ENCODE peak calls at places on chromosomes 11 and 22, in five cellular contexts. One of them, this sample, is unnamed.

GRCh38 chr11:128174465-128175101 is 412.8 kb downstream of the ETS1 start:
- DNase-seq in WTC11: peak; percentile 41
- DNase-seq in GM12878: no peak
- DNase-seq in K562: no peak
- DNase-seq in HepG2: no peak
- DNase-seq in this sample: no peak

GRCh38 chr11:9315078-9315688 is 790 bp upstream of the TMEM41B start:
- DNase-seq in WTC11: no peak
- DNase-seq in GM12878: no peak
- DNase-seq in K562: no peak
- DNase-seq in HepG2: no peak
- DNase-seq in this sample: no peak

GRCh38 chr11:73308003-73308962 is at the start of gene ARHGEF17:
- DNase-seq in WTC11: peak; percentile 72
- DNase-seq in GM12878: no peak
- DNase-seq in K562: peak; percentile 70
- DNase-seq in HepG2: peak; percentile 78
- DNase-seq in this sample: peak; percentile 87

GRCh38 chr11:761526-762108 is 14.4 kb downstream of the TALDO1 start:
- DNase-seq in WTC11: no peak
- DNase-seq in GM12878: no peak
- DNase-seq in K562: no peak
- DNase-seq in HepG2: no peak
- DNase-seq in this sample: no peak

GRCh38 chr11:81331073-81331472 is 1402.6 kb downstream of the FAM181B start:
- DNase-seq in WTC11: no peak
- DNase-seq in GM12878: no peak
- DNase-seq in K562: no peak
- DNase-seq in HepG2: no peak
- DNase-seq in this sample: no peak

GRCh38 chr22:31526275-31526674 is 29.9 kb downstream of the SFI1 start:
- DNase-seq in WTC11: no peak
- DNase-seq in GM12878: no peak
- DNase-seq in K562: no peak
- DNase-seq in HepG2: no peak
- DNase-seq in this sample: no peak

GRCh38 chr11:122209619-122210377 is 93.8 kb upstream of the BLID start:
- DNase-seq in WTC11: no peak
- DNase-seq in GM12878: no peak
- DNase-seq in K562: no peak
- DNase-seq in HepG2: no peak
- DNase-seq in this sample: no peak

GRCh38 chr11:18064450-18065048 is 18.5 kb upstream of the TPH1 start:
- DNase-seq in WTC11: no peak
- DNase-seq in GM12878: no peak
- DNase-seq in K562: no peak
- DNase-seq in HepG2: no peak
- DNase-seq in this sample: no peak

GRCh38 chr11:69928124-69928523 is 108.9 kb upstream of the FGF3 start:
- DNase-seq in WTC11: peak; percentile 11
- DNase-seq in GM12878: no peak
- DNase-seq in K562: no peak
- DNase-seq in HepG2: no peak
- DNase-seq in this sample: no peak

GRCh38 chr11:115488945-115489344 is 15.3 kb downstream of the CADM1 start:
- DNase-seq in WTC11: no peak
- DNase-seq in GM12878: no peak
- DNase-seq in K562: no peak
- DNase-seq in HepG2: peak; percentile 72
- DNase-seq in this sample: no peak

GRCh38 chr11:45930031-45930794 is 7.8 kb downstream of the LARGE2 start:
- DNase-seq in WTC11: no peak
- DNase-seq in GM12878: peak; percentile 88
- DNase-seq in K562: no peak
- DNase-seq in HepG2: no peak
- DNase-seq in this sample: no peak

GRCh38 chr22:45688606-45689080 is 17.0 kb downstream of the ATXN10 start:
- DNase-seq in WTC11: no peak
- DNase-seq in GM12878: no peak
- DNase-seq in K562: no peak
- DNase-seq in HepG2: no peak
- DNase-seq in this sample: no peak
- TF ChIP-seq ATF2 in WTC11: no peak
- TF ChIP-seq ATF2 in GM12878: no peak
- TF ChIP-seq ATF2 in K562: no peak
- TF ChIP-seq ATF2 in HepG2: no peak
- TF ChIP-seq ATF2 in this sample: no peak

GRCh38 chr11:75449776-75450175 is 16.8 kb upstream of the KLHL35 start:
- DNase-seq in WTC11: no peak
- DNase-seq in GM12878: no peak
- DNase-seq in K562: no peak
- DNase-seq in HepG2: no peak
- DNase-seq in this sample: no peak

GRCh38 chr11:75450236-75450635 is 17.2 kb upstream of the KLHL35 start:
- DNase-seq in WTC11: no peak
- DNase-seq in GM12878: no peak
- DNase-seq in K562: no peak
- DNase-seq in HepG2: no peak
- DNase-seq in this sample: no peak

GRCh38 chr11:75449271-75449670 is 16.3 kb upstream of the KLHL35 start:
- DNase-seq in WTC11: no peak
- DNase-seq in GM12878: no peak
- DNase-seq in K562: no peak
- DNase-seq in HepG2: no peak
- DNase-seq in this sample: no peak

GRCh38 chr11:75453916-75454655 is 21.1 kb upstream of the KLHL35 start:
- DNase-seq in WTC11: no peak
- DNase-seq in GM12878: no peak
- DNase-seq in K562: no peak
- DNase-seq in HepG2: no peak
- DNase-seq in this sample: no peak

GRCh38 chr11:75450826-75451783 is 18.1 kb upstream of the KLHL35 start:
- DNase-seq in WTC11: peak; percentile 90
- DNase-seq in GM12878: no peak
- DNase-seq in K562: peak; percentile 86
- DNase-seq in HepG2: no peak
- DNase-seq in this sample: peak; percentile 97
- TF ChIP-seq ATF2 in WTC11: no peak
- TF ChIP-seq ATF2 in GM12878: no peak
- TF ChIP-seq ATF2 in K562: no peak
- TF ChIP-seq ATF2 in HepG2: no peak
- TF ChIP-seq ATF2 in this sample: no peak

GRCh38 chr22:32623943-32624342 is 149.3 kb downstream of the FBXO7 start:
- DNase-seq in WTC11: no peak
- DNase-seq in GM12878: no peak
- DNase-seq in K562: no peak
- DNase-seq in HepG2: peak; percentile 12
- DNase-seq in this sample: no peak
- TF ChIP-seq ATF2 in WTC11: no peak
- TF ChIP-seq ATF2 in GM12878: no peak
- TF ChIP-seq ATF2 in K562: no peak
- TF ChIP-seq ATF2 in HepG2: no peak
- TF ChIP-seq ATF2 in this sample: no peak

DNA sequence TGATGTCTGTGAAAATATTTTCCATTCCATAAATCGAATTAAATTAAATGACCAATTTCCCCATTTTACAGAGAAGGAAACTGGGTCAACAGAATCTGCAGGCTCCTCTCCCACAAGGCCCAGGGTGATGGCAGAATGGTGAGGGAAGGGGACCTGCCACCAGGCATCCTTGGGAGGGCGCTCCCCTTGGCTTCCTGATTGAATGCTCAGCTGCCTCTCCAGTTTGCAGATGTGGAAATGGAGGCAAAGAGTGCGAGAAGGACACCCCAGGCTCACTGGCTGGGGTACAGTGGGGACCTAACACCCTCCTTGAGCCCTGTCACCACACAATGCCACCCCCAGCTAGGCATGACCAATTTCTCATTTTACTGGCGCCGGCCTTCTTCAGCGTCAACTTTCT is 28.5 kb upstream of the CSNK1E start:
- DNase-seq in WTC11: peak; percentile 5
- DNase-seq in GM12878: no peak
- DNase-seq in K562: no peak
- DNase-seq in HepG2: no peak
- DNase-seq in this sample: peak; percentile 35
- TF ChIP-seq ATF2 in WTC11: no peak
- TF ChIP-seq ATF2 in GM12878: no peak
- TF ChIP-seq ATF2 in K562: no peak
- TF ChIP-seq ATF2 in HepG2: no peak
- TF ChIP-seq ATF2 in this sample: no peak

GRCh38 chr11:106186630-106187029 is 109.2 kb downstream of the AASDHPPT start:
- DNase-seq in WTC11: no peak
- DNase-seq in GM12878: no peak
- DNase-seq in K562: no peak
- DNase-seq in HepG2: no peak
- DNase-seq in this sample: no peak
- TF ChIP-seq ATF2 in WTC11: no peak
- TF ChIP-seq ATF2 in GM12878: no peak
- TF ChIP-seq ATF2 in K562: no peak
- TF ChIP-seq ATF2 in HepG2: no peak
- TF ChIP-seq ATF2 in this sample: no peak

GRCh38 chr22:37824674-37825641 is 1.8 kb downstream of the GALR3 start:
- DNase-seq in WTC11: peak; percentile 63
- DNase-seq in GM12878: no peak
- DNase-seq in K562: no peak
- DNase-seq in HepG2: no peak
- DNase-seq in this sample: peak; percentile 72
- TF ChIP-seq ATF2 in WTC11: no peak
- TF ChIP-seq ATF2 in GM12878: no peak
- TF ChIP-seq ATF2 in K562: no peak
- TF ChIP-seq ATF2 in HepG2: no peak
- TF ChIP-seq ATF2 in this sample: no peak

GRCh38 chr22:19932367-19933206 is 9.0 kb upstream of the COMT start:
- DNase-seq in WTC11: no peak
- DNase-seq in GM12878: no peak
- DNase-seq in K562: peak; percentile 38
- DNase-seq in HepG2: no peak
- DNase-seq in this sample: no peak
- TF ChIP-seq ATF2 in WTC11: no peak
- TF ChIP-seq ATF2 in GM12878: no peak
- TF ChIP-seq ATF2 in K562: no peak
- TF ChIP-seq ATF2 in HepG2: no peak
- TF ChIP-seq ATF2 in this sample: no peak

DNA sequence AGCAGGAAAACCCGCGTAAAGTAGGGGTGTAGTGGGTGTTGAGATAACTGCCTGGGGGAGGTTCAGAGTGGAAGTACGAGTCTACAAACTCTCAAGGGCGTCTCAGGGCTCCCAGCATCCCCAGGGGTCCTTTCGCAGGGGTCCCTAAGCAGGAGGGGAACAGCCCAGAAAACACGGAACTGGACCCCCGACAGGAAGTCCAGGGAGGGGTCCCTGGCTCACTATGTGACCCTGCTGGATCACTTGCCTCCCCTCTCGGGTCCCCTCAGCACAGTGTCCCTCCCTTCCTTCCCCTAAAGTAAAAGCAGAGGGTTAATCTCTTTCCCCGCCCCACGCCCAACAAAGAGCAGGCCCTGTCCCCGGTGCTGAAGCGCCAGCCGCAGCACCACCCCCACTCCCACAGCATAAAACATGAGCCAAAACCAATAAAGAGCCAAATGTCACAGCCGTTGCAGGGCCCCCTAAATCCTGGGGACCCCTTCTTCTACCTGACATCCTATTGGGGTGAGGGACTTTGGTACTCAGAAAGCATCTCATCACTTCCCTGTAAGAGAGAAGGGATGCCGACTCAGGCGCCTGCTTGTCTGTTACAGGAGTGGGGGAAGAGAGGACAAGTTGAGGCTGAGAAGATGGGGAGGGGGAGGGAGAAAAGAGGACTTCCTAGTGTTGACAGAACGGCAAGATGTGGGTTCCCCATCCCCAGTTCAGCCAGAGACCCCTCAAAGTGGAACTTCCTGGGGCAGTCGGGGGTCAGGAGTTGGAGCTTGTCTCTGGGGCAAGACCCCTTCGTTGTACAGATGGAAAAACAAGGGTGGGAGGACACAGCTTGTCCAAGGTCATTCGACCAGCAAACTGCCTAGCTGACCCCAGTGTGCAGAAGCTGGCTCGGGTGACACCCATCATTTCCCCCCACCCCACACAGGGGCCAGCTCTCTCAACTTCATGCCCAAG is 1.4 kb upstream of the NEFH start:
- DNase-seq in WTC11: peak; percentile 61
- DNase-seq in GM12878: no peak
- DNase-seq in K562: peak; percentile 56
- DNase-seq in HepG2: no peak
- DNase-seq in this sample: no peak
- TF ChIP-seq ATF2 in WTC11: no peak
- TF ChIP-seq ATF2 in GM12878: no peak
- TF ChIP-seq ATF2 in K562: no peak
- TF ChIP-seq ATF2 in HepG2: no peak
- TF ChIP-seq ATF2 in this sample: no peak

GRCh38 chr11:7251836-7252682 is at the start of gene SYT9:
- DNase-seq in WTC11: peak; percentile 89
- DNase-seq in GM12878: no peak
- DNase-seq in K562: peak; percentile 24
- DNase-seq in HepG2: no peak
- DNase-seq in this sample: peak; percentile 90
- TF ChIP-seq ATF2 in WTC11: no peak
- TF ChIP-seq ATF2 in GM12878: no peak
- TF ChIP-seq ATF2 in K562: no peak
- TF ChIP-seq ATF2 in HepG2: no peak
- TF ChIP-seq ATF2 in this sample: no peak

This sample was measured in H1.